ENCODE peak calls at places on chromosomes 12 and 14, in four cellular contexts. R is endodermal cell, U is stomach, G is A549. D is an unnamed sample. For H3K4me1, the result is how much of the 10 kb centered on the place peaks cover.

GRCh38 chr12:22409071-22409951 is 74.8 kb upstream of the ST8SIA1 start:
- DNase-seq in R (peak), U (no peak), G (no peak), D (peak)

GRCh38 chr14:89673499-89674225 is 256.6 kb upstream of the FOXN3 start:
- DNase-seq in R (no peak), U (no peak), G (no peak), D (no peak)

GRCh38 chr12:126144603-126145002 is 1079.4 kb downstream of the AACS start:
- DNase-seq in U (no peak), G (no peak), R (no peak), D (no peak)

GRCh38 chr12:102197789-102198188 is at the start of gene PMCH:
- DNase-seq in U (no peak), R (no peak), G (no peak), D (no peak)

GRCh38 chr14:49886523-49886922 is 6.4 kb upstream of the ARF6 start:
- DNase-seq in G (no peak), R (no peak), U (no peak), D (no peak)

GRCh38 chr12:76506149-76506548 is 53.4 kb downstream of the OSBPL8 start:
- DNase-seq in R (no peak), G (no peak), U (no peak), D (no peak)

GRCh38 chr14:51293149-51293925 is 53.3 kb downstream of the TMX1 start:
- DNase-seq in G (no peak), R (no peak), U (no peak), D (no peak)

GRCh38 chr12:122995503-122996187 is 15.2 kb downstream of the ARL6IP4 start:
- DNase-seq in R (no peak), U (no peak), G (no peak), D (no peak)

GRCh38 chr12:26187429-26187828 is 7.9 kb upstream of the SSPN start:
- DNase-seq in U (no peak), G (no peak), R (no peak), D (no peak)

GRCh38 chr14:93953263-93953662 is 23.1 kb downstream of the ASB2 start:
- DNase-seq in G (no peak), U (no peak), R (peak), D (no peak)

GRCh38 chr12:3130053-3130805 is 53.0 kb downstream of the TSPAN9 start:
- DNase-seq in G (no peak), R (no peak), U (no peak), D (no peak)

GRCh38 chr12:101759396-101760047 is 20.3 kb upstream of the SYCP3 start:
- DNase-seq in R (no peak), G (peak), U (no peak), D (no peak)

GRCh38 chr12:55707841-55708694 is at the start of gene ITGA7:
- DNase-seq in U (peak), R (peak), G (peak), D (peak)

GRCh38 chr12:49616533-49617219 is 6.7 kb upstream of the PRPF40B start:
- DNase-seq in U (no peak), G (no peak), R (peak), D (no peak)

GRCh38 chr14:38290601-38291190 is 34.8 kb upstream of the CLEC14A start:
- DNase-seq in G (no peak), U (no peak), R (no peak), D (no peak)

GRCh38 chr12:2264622-2265306 is 212.0 kb downstream of the CACNA1C start:
- DNase-seq in R (peak), U (no peak), G (no peak), D (no peak)

DNA sequence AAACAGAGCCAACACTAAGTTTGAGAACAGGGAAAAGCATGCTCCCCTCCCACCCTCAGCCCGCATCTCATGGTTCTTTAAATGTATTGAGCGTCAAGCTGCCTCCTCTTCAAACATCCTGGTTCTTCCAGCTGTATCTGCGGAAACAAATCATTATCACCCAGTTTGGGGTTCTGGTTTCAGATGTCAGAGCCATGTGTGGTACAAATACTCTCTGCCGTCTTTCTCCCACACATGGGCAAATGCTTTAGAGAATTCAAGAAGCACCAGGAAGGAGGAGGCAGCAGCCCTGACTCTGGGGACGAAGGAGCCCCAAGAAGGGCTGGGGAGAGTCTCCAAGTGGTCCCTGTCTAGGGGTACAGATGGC is 29.2 kb downstream of the JDP2 start:
- DNase-seq in U (no peak), G (no peak), R (no peak), D (no peak)
- H3K27ac ChIP-seq in U (no peak), G (peak), R (peak), D (no peak)

GRCh38 chr14:23071975-23072539 is 14.7 kb upstream of the CDH24 start:
- DNase-seq in G (no peak), U (no peak), R (peak), D (no peak)

GRCh38 chr14:23077962-23078361 is 17.0 kb downstream of the ACIN1 start:
- DNase-seq in R (no peak), U (no peak), G (no peak), D (no peak)

GRCh38 chr14:23071244-23071974 is 14.1 kb upstream of the CDH24 start:
- DNase-seq in R (peak), G (peak), U (peak), D (peak)

GRCh38 chr14:23076785-23077408 is 18.0 kb downstream of the ACIN1 start:
- DNase-seq in R (peak), G (no peak), U (no peak), D (peak)

GRCh38 chr14:23074906-23075305 is 17.6 kb upstream of the CDH24 start:
- DNase-seq in R (no peak), G (no peak), U (no peak), D (no peak)
- H3K4me1 ChIP-seq in R (under half), G (under half), U (under half), D (under half)

GRCh38 chr12:111767362-111768158 is 827 bp downstream of the ALDH2 start:
- DNase-seq in R (no peak), G (peak), U (no peak), D (no peak)

GRCh38 chr12:111768159-111768895 is 1.6 kb downstream of the ALDH2 start:
- DNase-seq in G (no peak), U (no peak), R (no peak), D (no peak)

GRCh38 chr12:111766608-111767361 is at the start of gene ALDH2:
- DNase-seq in G (peak), R (peak), U (peak), D (peak)

GRCh38 chr12:111773801-111774551 is 7.2 kb downstream of the ALDH2 start:
- DNase-seq in U (peak), G (no peak), R (no peak), D (no peak)

DNA sequence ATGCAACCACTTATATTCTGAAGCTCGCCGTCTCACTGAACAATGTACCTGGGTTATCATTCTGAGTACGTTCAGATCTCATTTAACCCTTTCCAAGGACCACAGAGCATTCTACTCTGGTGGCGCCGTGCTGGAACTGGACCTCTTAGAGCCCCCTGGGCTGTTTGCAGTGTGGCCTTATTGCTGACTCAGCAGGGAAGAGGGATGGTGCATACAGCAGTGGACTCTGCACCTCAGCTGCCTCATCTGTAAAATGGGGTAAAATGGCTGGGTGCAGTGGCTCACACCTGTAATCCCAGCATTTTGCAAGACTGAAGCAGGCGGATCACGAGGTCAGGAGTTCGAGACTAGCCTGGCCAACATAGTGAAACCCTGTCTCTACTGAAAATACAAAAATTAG is 2.9 kb downstream of the ALDH2 start:
- DNase-seq in G (no peak), U (no peak), R (no peak), D (no peak)
- H3K4me3 ChIP-seq in G (no peak), U (peak), R (no peak), D (no peak)

GRCh38 chr12:109097140-109097434 is 310 bp upstream of the UNG start:
- DNase-seq in U (no peak), R (no peak), G (no peak), D (no peak)

GRCh38 chr12:109092484-109093021 is 719 bp downstream of the ALKBH2 start:
- DNase-seq in R (peak), U (no peak), G (no peak), D (no peak)

GRCh38 chr12:109097435-109098141 is at the start of gene UNG:
- DNase-seq in U (peak), R (peak), G (peak), D (peak)

GRCh38 chr12:109089683-109090082 is 3.6 kb downstream of the ALKBH2 start:
- DNase-seq in R (no peak), G (no peak), U (no peak), D (no peak)

GRCh38 chr12:109093022-109093918 is at the start of gene ALKBH2:
- DNase-seq in U (peak), G (peak), R (peak), D (peak)
- H3K27ac ChIP-seq in U (peak), G (peak), R (no peak), D (peak)

GRCh38 chr14:55026793-55027560 is at the start of the genes SOCS4 and WDHD1:
- DNase-seq in R (peak), U (peak), G (peak), D (peak)
- H3K4me1 ChIP-seq in R (under half), U (under half), G (half or more), D (under half)

DNA sequence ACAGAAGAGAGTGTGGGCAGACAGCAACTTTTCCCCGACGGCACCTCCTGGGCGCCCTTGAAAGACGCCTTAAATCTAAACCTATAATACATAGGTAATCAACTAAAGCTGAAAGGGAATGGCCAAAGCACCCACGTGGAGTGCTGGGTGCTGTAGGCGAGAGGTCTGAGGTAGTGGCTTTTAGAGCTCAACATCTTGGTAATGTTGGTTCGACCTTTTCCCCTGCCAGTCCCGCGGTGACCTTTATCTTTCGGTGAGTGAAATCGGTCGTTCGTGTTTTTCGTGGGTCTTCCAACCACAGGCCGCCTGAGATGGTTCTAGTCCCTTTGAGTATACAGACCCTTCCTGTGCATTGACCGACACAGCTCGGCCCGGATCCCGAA is 9.1 kb downstream of the OR6S1 start:
- DNase-seq in R (peak), G (no peak), U (no peak), D (no peak)
- H3K4me3 ChIP-seq in R (peak), G (peak), U (peak), D (peak)

D was measured in CD8-positive, alpha-beta T cell.